ENCODE peak calls at places on chromosomes 7 and 10, in four cellular contexts. H is right lobe of liver, Z is tibial artery, A is breast epithelium. W is an unnamed sample.

GRCh38 chr10:74585231-74586087 is 240.9 kb upstream of the KAT6B start:
- DNase-seq in H (no peak), Z (no peak), A (no peak), W (no peak)

GRCh38 chr10:85611746-85612377 is 754.7 kb downstream of the GRID1 start:
- DNase-seq in H (no peak), Z (no peak), A (no peak), W (no peak)

GRCh38 chr7:29377718-29378117 is 183.1 kb downstream of the CHN2 start:
- DNase-seq in H (no peak), Z (no peak), A (peak; percentile 70), W (no peak)

GRCh38 chr10:129305046-129305445 is 162.0 kb upstream of the MGMT start:
- DNase-seq in H (no peak), Z (no peak), A (no peak), W (no peak)

GRCh38 chr10:21172774-21173432 is 275.8 kb upstream of the NEBL start:
- DNase-seq in H (peak; percentile 42), Z (no peak), A (peak; percentile 34), W (no peak)

GRCh38 chr7:132422502-132423101 is 153.7 kb downstream of the PLXNA4 start:
- DNase-seq in H (no peak), Z (no peak), A (no peak), W (no peak)

GRCh38 chr10:124468624-124469023 is 7.0 kb downstream of the LHPP start:
- DNase-seq in H (no peak), Z (no peak), A (no peak), W (no peak)

GRCh38 chr10:16521311-16522016 is at the start of gene C1QL3:
- DNase-seq in H (peak; percentile 26), Z (no peak), A (no peak), W (no peak)

GRCh38 chr10:12978885-12979284 is 22.6 kb downstream of the CCDC3 start:
- DNase-seq in H (no peak), Z (no peak), A (no peak), W (no peak)

GRCh38 chr7:1364068-1364905 is 95.0 kb downstream of the MICALL2 start:
- DNase-seq in H (no peak), Z (no peak), A (no peak), W (no peak)

GRCh38 chr7:137718360-137718759 is 128.4 kb downstream of the DGKI start:
- DNase-seq in H (no peak), Z (no peak), A (no peak), W (no peak)

GRCh38 chr7:155188821-155189599 is 108.7 kb upstream of the INSIG1 start:
- DNase-seq in H (no peak), Z (no peak), A (no peak), W (no peak)

GRCh38 chr7:94030634-94031033 is 26.5 kb upstream of the BET1 start:
- DNase-seq in H (no peak), Z (no peak), A (no peak), W (no peak)

GRCh38 chr7:111855842-111856227 is 293.5 kb upstream of the IMMP2L start:
- DNase-seq in H (no peak), Z (no peak), A (no peak), W (no peak)

GRCh38 chr10:124650820-124651401 is 93.3 kb downstream of the FAM53B start:
- DNase-seq in H (no peak), Z (no peak), A (no peak), W (no peak)

GRCh38 chr7:105876964-105877601 is 684 bp upstream of the ATXN7L1 start:
- DNase-seq in H (peak; percentile 57), Z (peak; percentile 31), A (no peak), W (peak; percentile 49)

GRCh38 chr7:157269341-157270059 is 67.3 kb upstream of the DNAJB6 start:
- DNase-seq in H (no peak), Z (no peak), A (no peak), W (no peak)
- H3K27ac ChIP-seq in H (no peak overlapping the region), Z (peak overlapping the region; percentile 89), A (no peak overlapping the region), W (no peak overlapping the region)

DNA sequence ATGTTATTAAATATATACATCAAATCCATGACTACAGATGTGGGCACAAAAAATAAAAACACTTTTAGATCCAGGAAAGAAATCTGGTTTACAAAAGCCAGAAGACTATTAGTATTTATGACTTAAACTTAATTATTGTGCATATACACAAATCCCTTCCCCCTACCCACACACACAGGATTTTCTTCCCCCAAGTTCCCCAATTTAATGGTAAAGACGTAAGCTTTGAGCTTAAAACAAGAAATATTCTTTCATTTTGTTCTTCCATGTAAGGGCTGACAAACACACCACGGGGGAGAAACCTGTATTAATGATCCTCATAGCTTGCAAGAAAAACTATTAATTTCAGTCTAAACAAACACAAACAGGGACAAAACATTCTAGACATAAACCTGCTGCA is 28.5 kb downstream of the OSBPL3 start:
- DNase-seq in H (no peak), Z (no peak), A (no peak), W (no peak)
- H3K27ac ChIP-seq in H (no peak overlapping the region), Z (no peak overlapping the region), A (no peak overlapping the region), W (no peak overlapping the region)

GRCh38 chr7:47291461-47292051 is 290.4 kb downstream of the TNS3 start:
- DNase-seq in H (no peak), Z (peak; percentile 64), A (no peak), W (no peak)

GRCh38 chr7:47292832-47293309 is 289.0 kb downstream of the TNS3 start:
- DNase-seq in H (no peak), Z (no peak), A (no peak), W (no peak)

GRCh38 chr7:47294569-47295222 is 287.2 kb downstream of the TNS3 start:
- DNase-seq in H (no peak), Z (no peak), A (no peak), W (no peak)

GRCh38 chr7:47295606-47296005 is 286.3 kb downstream of the TNS3 start:
- DNase-seq in H (no peak), Z (no peak), A (no peak), W (no peak)

GRCh38 chr7:47293884-47294568 is 287.9 kb downstream of the TNS3 start:
- DNase-seq in H (no peak), Z (peak; percentile 49), A (no peak), W (no peak)
- H3K27ac ChIP-seq in H (no peak overlapping the region), Z (peak overlapping the region; percentile 49), A (peak overlapping the region; percentile 1), W (no peak overlapping the region)

GRCh38 chr10:11513727-11514126 is 97.7 kb downstream of the USP6NL start:
- DNase-seq in H (peak; percentile 61), Z (no peak), A (no peak), W (no peak)

GRCh38 chr10:11515596-11516418 is 95.6 kb downstream of the USP6NL start:
- DNase-seq in H (no peak), Z (peak; percentile 49), A (peak; percentile 46), W (no peak)

GRCh38 chr10:11516419-11516721 is 95.1 kb downstream of the USP6NL start:
- DNase-seq in H (no peak), Z (no peak), A (no peak), W (no peak)

GRCh38 chr10:11520892-11521291 is 90.6 kb downstream of the USP6NL start:
- DNase-seq in H (no peak), Z (no peak), A (no peak), W (no peak)

GRCh38 chr10:11517150-11517549 is 94.3 kb downstream of the USP6NL start:
- DNase-seq in H (no peak), Z (no peak), A (no peak), W (no peak)
- H3K27ac ChIP-seq in H (peak overlapping the region; percentile 26), Z (no peak overlapping the region), A (no peak overlapping the region), W (no peak overlapping the region)

GRCh38 chr7:107922891-107923290 is 31.9 kb downstream of the DLD start:
- DNase-seq in H (no peak), Z (no peak), A (no peak), W (no peak)

GRCh38 chr7:107918948-107919347 is 28.0 kb downstream of the DLD start:
- DNase-seq in H (no peak), Z (no peak), A (no peak), W (no peak)

GRCh38 chr7:107924841-107925490 is 34.0 kb downstream of the DLD start:
- DNase-seq in H (no peak), Z (no peak), A (no peak), W (no peak)

GRCh38 chr7:107917770-107918651 is 27.0 kb downstream of the DLD start:
- DNase-seq in H (no peak), Z (no peak), A (no peak), W (no peak)

DNA sequence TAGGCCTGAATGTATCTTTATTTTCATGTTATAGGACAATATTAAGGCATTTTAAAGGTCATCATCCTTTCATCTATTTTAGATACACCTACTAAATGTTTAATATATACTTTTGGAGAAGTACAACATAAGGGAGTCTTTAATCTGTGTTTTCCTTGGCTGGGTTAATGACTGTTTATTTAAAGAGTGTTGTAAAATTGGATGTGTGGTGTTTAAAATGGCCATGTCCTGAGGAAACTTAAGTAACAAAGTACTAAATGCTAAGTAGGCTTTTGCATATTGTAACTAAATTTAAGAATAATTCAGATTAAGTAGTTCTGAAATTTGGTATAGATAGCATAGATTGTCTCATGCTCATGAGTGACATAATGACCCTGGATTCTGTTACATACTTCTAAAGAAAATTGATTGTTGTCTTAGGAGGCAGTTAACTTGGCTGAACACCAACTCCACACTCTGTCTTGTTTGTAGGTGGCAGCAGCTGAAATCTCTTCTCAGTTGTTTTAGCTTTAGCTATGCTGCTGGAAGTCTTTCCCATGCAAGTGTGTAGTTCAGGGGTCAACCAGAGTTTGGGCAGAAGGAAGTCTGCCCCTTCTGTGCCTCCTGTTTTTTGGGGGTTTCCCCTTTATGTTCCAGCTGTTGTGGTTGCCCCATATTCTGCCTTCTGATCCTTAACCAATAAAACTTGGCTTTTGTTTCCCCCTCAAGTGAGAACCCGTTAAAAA is 29.2 kb downstream of the DLD start:
- DNase-seq in H (no peak), Z (no peak), A (no peak), W (no peak)
- H3K27ac ChIP-seq in H (no peak overlapping the region), Z (no peak overlapping the region), A (no peak overlapping the region), W (no peak overlapping the region)

DNA sequence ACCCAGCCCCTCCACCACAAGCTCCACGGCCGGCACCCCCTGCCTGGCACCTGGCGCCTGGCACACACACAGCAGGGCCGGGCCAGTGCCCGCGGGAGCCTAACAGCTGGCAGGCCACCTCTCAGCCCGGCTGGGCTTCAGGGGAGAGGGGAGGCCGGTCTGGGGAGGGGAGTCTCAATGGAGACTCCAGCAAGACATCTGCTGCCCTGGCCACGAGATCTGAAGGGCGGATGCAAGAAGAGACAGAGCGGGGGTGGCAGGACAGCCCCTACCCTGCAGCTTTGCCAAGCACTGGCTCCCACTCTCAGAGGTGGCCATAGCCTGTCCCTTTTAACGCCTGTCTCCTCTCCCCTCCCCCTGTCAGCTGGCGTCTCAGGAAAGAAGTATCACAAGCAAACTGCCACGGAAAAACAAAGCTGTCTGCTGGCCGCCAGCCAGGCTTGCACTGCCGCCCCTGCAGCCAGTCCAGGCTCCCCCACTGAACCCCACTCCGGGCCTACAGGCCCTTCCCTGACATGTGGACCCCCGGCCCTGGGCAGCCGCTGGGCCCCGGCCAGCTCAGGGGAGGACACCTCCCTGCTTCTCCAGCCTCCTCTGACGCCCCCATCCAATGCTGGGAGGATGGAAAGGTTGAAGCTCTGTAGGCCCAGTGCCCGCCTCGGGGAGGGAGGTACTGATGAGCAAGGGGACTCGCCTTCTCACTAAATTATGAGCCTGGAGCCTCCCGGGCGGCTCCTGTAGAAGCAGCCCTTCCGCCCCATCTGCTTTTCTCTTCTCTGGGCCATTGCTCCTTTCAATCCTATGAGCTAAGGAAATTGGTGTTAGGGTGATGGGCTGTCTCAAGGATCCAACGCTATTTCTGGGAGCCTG is 178.4 kb downstream of the ARHGAP12 start:
- DNase-seq in H (no peak), Z (no peak), A (no peak), W (peak; percentile 28)
- H3K27ac ChIP-seq in H (peak overlapping the region; percentile 2), Z (peak overlapping the region; percentile 53), A (peak overlapping the region; percentile 9), W (peak overlapping the region; percentile 62)

GRCh38 chr7:40805361-40805760 is 670.6 kb downstream of the SUGCT start:
- DNase-seq in H (no peak), Z (no peak), A (no peak), W (no peak)
- H3K27ac ChIP-seq in H (no peak overlapping the region), Z (peak overlapping the region; percentile 59), A (no peak overlapping the region), W (no peak overlapping the region)